ENCODE peak calls at places on chromosome 18, in ten cellular contexts. X is LoVo; P is activated T-helper 1 cell treated with anti-CD3 and anti-CD28 coated beads, Interleukin-2, amount 50 U/mL, for 16 hours; C is LHCN-M2; R is NCI-H1694 treated with DMSO at 0.1 percent for 48 hours; I is pancreas; E is AG09309; A is Right ventricle myocardium superior; L is B cell; Q is hypothalamus. T is an unnamed sample.

GRCh38 chr18:24446953-24447537 is 13.4 kb upstream of the HRH4 start:
- DNase-seq in P (no peak), X (peak; percentile 32), R (peak; percentile 15), E (no peak), C (peak; percentile 5), L (no peak), I (no peak), Q (no peak), A (no peak), T (no peak)

GRCh38 chr18:79582978-79583377 is 96.6 kb upstream of the CTDP1 start:
- DNase-seq in I (no peak), X (no peak), Q (no peak), L (no peak), P (no peak), C (no peak), E (no peak), R (no peak), A (peak; percentile 9), T (no peak)

GRCh38 chr18:24398515-24398914 is 891 bp upstream of the OSBPL1A start:
- DNase-seq in Q (no peak), X (peak; percentile 65), C (no peak), R (no peak), P (no peak), A (no peak), I (no peak), L (no peak), E (peak; percentile 20), T (no peak)

GRCh38 chr18:22428672-22429071 is 11.0 kb upstream of the CTAGE1 start:
- DNase-seq in R (no peak), I (no peak), C (no peak), Q (no peak), X (no peak), E (no peak), A (no peak), L (no peak), P (no peak), T (no peak)

GRCh38 chr18:28793911-28794310 is 617.0 kb upstream of the CDH2 start:
- DNase-seq in L (no peak), P (no peak), X (no peak), Q (no peak), C (peak; percentile 31), I (no peak), A (no peak), R (no peak), E (no peak), T (no peak)

GRCh38 chr18:22378672-22379282 is 38.9 kb downstream of the CTAGE1 start:
- DNase-seq in X (peak; percentile 57), P (no peak), A (peak; percentile 46), Q (no peak), L (no peak), C (no peak), E (no peak), R (no peak), I (no peak), T (no peak)

GRCh38 chr18:5508821-5509220 is 35.0 kb downstream of the EPB41L3 start:
- DNase-seq in C (no peak), R (no peak), I (no peak), L (no peak), P (no peak), A (no peak), E (no peak), Q (no peak), X (no peak), T (no peak)

GRCh38 chr18:11500153-11501122 is 109.0 kb upstream of the SLC35G4 start:
- DNase-seq in L (no peak), I (no peak), X (peak; percentile 88), E (peak; percentile 96), A (no peak), Q (no peak), P (no peak), C (peak; percentile 99), R (no peak), T (peak; percentile 97)

GRCh38 chr18:35076556-35076955 is 35.3 kb downstream of the MAPRE2 start:
- DNase-seq in P (no peak), I (no peak), Q (no peak), A (no peak), L (no peak), X (no peak), E (peak; percentile 33), C (peak; percentile 85), R (no peak), T (no peak)

GRCh38 chr18:58996131-58996632 is 131.5 kb downstream of the ZNF532 start:
- DNase-seq in A (no peak), Q (no peak), L (no peak), I (no peak), R (no peak), P (no peak), E (peak; percentile 82), C (peak; percentile 73), X (no peak), T (peak; percentile 53)

GRCh38 chr18:73719611-73720010 is 428.0 kb downstream of the FBXO15 start:
- DNase-seq in I (no peak), E (no peak), Q (no peak), A (no peak), C (no peak), P (no peak), L (no peak), X (no peak), R (no peak), T (no peak)

GRCh38 chr18:44842588-44843412 is 162.1 kb downstream of the SETBP1 start:
- DNase-seq in I (no peak), A (no peak), P (no peak), R (no peak), X (no peak), Q (no peak), E (no peak), C (no peak), L (no peak), T (no peak)

GRCh38 chr18:29361843-29362242 is 1184.9 kb upstream of the CDH2 start:
- DNase-seq in R (no peak), A (no peak), X (no peak), L (no peak), I (no peak), E (no peak), C (no peak), P (no peak), Q (no peak), T (no peak)

GRCh38 chr18:12015697-12016062 is 34.4 kb downstream of the IMPA2 start:
- DNase-seq in I (no peak), C (peak; percentile 87), A (peak; percentile 84), L (no peak), X (no peak), Q (no peak), R (no peak), E (no peak), P (no peak), T (no peak)

GRCh38 chr18:13558132-13558531 is 168.2 kb downstream of the FAM210A start:
- DNase-seq in R (peak; percentile 18), Q (no peak), L (peak; percentile 78), A (peak; percentile 60), C (peak; percentile 27), P (no peak), I (no peak), X (peak; percentile 7), E (no peak), T (no peak)

GRCh38 chr18:58175122-58175687 is 131.2 kb downstream of the NEDD4L start:
- DNase-seq in Q (no peak), L (no peak), A (no peak), R (peak; percentile 10), C (no peak), E (no peak), X (no peak), I (no peak), P (no peak), T (no peak)

GRCh38 chr18:3995476-3996102 is 459.5 kb downstream of the DLGAP1 start:
- DNase-seq in L (peak; percentile 54), C (peak; percentile 60), E (peak; percentile 38), X (peak; percentile 63), Q (peak; percentile 21), I (no peak), A (no peak), P (no peak), R (peak; percentile 46), T (peak; percentile 60)

GRCh38 chr18:51135795-51136194 is 61.7 kb downstream of the MEX3C start:
- DNase-seq in X (no peak), Q (no peak), L (peak; percentile 31), C (no peak), I (no peak), A (no peak), R (no peak), E (no peak), P (no peak), T (no peak)

GRCh38 chr18:51666717-51667320 is 469.3 kb upstream of the MEX3C start:
- DNase-seq in E (no peak), I (peak; percentile 52), C (no peak), R (peak; percentile 62), L (no peak), A (peak; percentile 44), X (no peak), Q (peak; percentile 33), P (no peak), T (no peak)

GRCh38 chr18:3048121-3048520 is 35.2 kb upstream of the LPIN2 start:
- DNase-seq in C (no peak), E (no peak), L (no peak), A (no peak), P (no peak), R (peak; percentile 53), X (no peak), I (no peak), Q (no peak), T (no peak)

GRCh38 chr18:13895505-13896033 is 19.8 kb downstream of the MC2R start:
- DNase-seq in I (no peak), R (no peak), E (no peak), L (no peak), A (no peak), X (no peak), C (no peak), Q (no peak), P (no peak), T (no peak)

GRCh38 chr18:23963443-23964185 is 50.9 kb upstream of the TTC39C start:
- DNase-seq in E (no peak), L (no peak), A (no peak), Q (no peak), X (no peak), P (no peak), C (no peak), R (no peak), I (no peak), T (no peak)

GRCh38 chr18:58190842-58191530 is 147.0 kb downstream of the NEDD4L start:
- DNase-seq in E (no peak), R (no peak), L (no peak), X (no peak), P (no peak), A (no peak), Q (no peak), C (no peak), I (no peak), T (no peak)

GRCh38 chr18:70288171-70288850 is 534 bp upstream of the SOCS6 start:
- DNase-seq in A (peak; percentile 61), X (no peak), E (no peak), R (no peak), I (peak; percentile 79), Q (no peak), P (no peak), L (peak; percentile 2), C (peak; percentile 35), T (peak; percentile 13)

GRCh38 chr18:75408554-75409506 is 18.7 kb downstream of the SMIM21 start:
- DNase-seq in A (no peak), E (peak; percentile 97), P (no peak), Q (no peak), X (peak; percentile 66), I (no peak), L (no peak), C (peak; percentile 100), R (no peak), T (peak; percentile 83)

GRCh38 chr18:48044944-48045343 is 114.5 kb upstream of the SMAD2 start:
- DNase-seq in Q (no peak), I (no peak), P (no peak), L (no peak), A (no peak), C (no peak), R (no peak), E (no peak), X (no peak), T (no peak)

GRCh38 chr18:57434177-57434535 is 1.0 kb upstream of the ONECUT2 start:
- DNase-seq in L (peak; percentile 6), C (no peak), Q (no peak), E (no peak), I (peak; percentile 37), P (no peak), A (no peak), R (no peak), X (peak; percentile 2), T (no peak)

GRCh38 chr18:4233468-4233867 is 221.6 kb downstream of the DLGAP1 start:
- DNase-seq in Q (no peak), X (no peak), L (no peak), I (no peak), A (no peak), R (no peak), E (no peak), C (no peak), P (no peak), T (no peak)

T was measured in amniotic stem cell.